ENCODE peak calls at places on chromosomes 4 and X, in ten cellular contexts. Z, U, E, O, N, I, G, H, P and K are unnamed samples.

GRCh38 chr4:98626350-98626749 is 32.1 kb downstream of the TSPAN5 start:
- DNase-seq in O (no peak), U (peak; percentile 25), I (no peak), E (no peak), H (peak; percentile 52), G (no peak), P (peak; percentile 13), N (no peak), Z (no peak), K (no peak)

GRCh38 chrX:74420194-74421035 is 878 bp upstream of the SLC16A2 start:
- DNase-seq in G (peak; percentile 24), E (peak; percentile 64), O (peak; percentile 60), N (peak; percentile 67), U (peak; percentile 78), Z (peak; percentile 75), P (peak; percentile 83), I (no peak), H (peak; percentile 1), K (peak; percentile 56)

GRCh38 chrX:15815779-15816452 is 25.6 kb downstream of the ZRSR2 start:
- DNase-seq in I (peak; percentile 13), P (no peak), G (no peak), Z (no peak), E (no peak), H (no peak), O (peak; percentile 73), U (no peak), N (no peak), K (no peak)

GRCh38 chr4:6892190-6892908 is 17.3 kb upstream of the TBC1D14 start:
- DNase-seq in G (no peak), I (peak; percentile 89), H (no peak), U (peak; percentile 63), N (peak; percentile 43), P (peak; percentile 48), E (peak; percentile 48), Z (peak; percentile 58), O (peak; percentile 60), K (peak; percentile 36)

GRCh38 chr4:8345053-8345945 is 75.7 kb downstream of the HTRA3 start:
- DNase-seq in U (no peak), E (peak; percentile 13), P (no peak), N (no peak), O (no peak), G (no peak), H (no peak), I (no peak), Z (no peak), K (no peak)

GRCh38 chr4:174284181-174284886 is 623 bp downstream of the CEP44 start:
- DNase-seq in U (no peak), H (no peak), G (no peak), I (no peak), P (no peak), Z (no peak), E (no peak), N (no peak), O (peak; percentile 4), K (no peak)

GRCh38 chr4:88137112-88137511 is 21.3 kb downstream of the ABCG2 start:
- DNase-seq in G (no peak), O (no peak), N (no peak), H (no peak), P (no peak), E (no peak), U (no peak), Z (no peak), I (no peak), K (no peak)

GRCh38 chr4:128782875-128783614 is 26.5 kb upstream of the JADE1 start:
- DNase-seq in I (no peak), H (no peak), P (peak; percentile 74), G (no peak), E (no peak), O (no peak), Z (peak; percentile 49), U (no peak), N (peak; percentile 63), K (no peak)

GRCh38 chrX:130224810-130225209 is 43.9 kb downstream of the ZNF280C start:
- DNase-seq in P (no peak), E (no peak), N (no peak), I (no peak), H (no peak), U (no peak), Z (no peak), G (no peak), O (no peak), K (no peak)

GRCh38 chrX:110143454-110144210 is 140.7 kb downstream of the TMEM164 start:
- DNase-seq in E (no peak), P (no peak), I (no peak), O (no peak), U (no peak), H (no peak), N (peak; percentile 21), G (no peak), Z (peak; percentile 20), K (no peak)

GRCh38 chrX:54807524-54808108 is at the start of gene MAGED2:
- DNase-seq in O (peak; percentile 64), G (no peak), E (no peak), I (peak; percentile 25), H (peak; percentile 7), Z (peak; percentile 37), N (peak; percentile 26), U (no peak), P (peak; percentile 38), K (peak; percentile 17)

GRCh38 chr4:6451309-6451708 is 21.1 kb downstream of the PPP2R2C start:
- DNase-seq in I (no peak), U (no peak), H (no peak), P (no peak), O (no peak), Z (no peak), N (no peak), E (no peak), G (no peak), K (no peak)

GRCh38 chrX:118552501-118552900 is 56.9 kb downstream of the DOCK11 start:
- DNase-seq in G (peak; percentile 12), N (peak; percentile 45), U (no peak), Z (no peak), P (no peak), I (no peak), E (no peak), O (no peak), H (no peak), K (no peak)

GRCh38 chrX:107968623-107969022 is 13.5 kb downstream of the TEX13B start:
- DNase-seq in G (no peak), H (no peak), Z (no peak), N (no peak), E (no peak), U (no peak), P (no peak), O (no peak), I (no peak), K (no peak)

GRCh38 chr4:74415602-74416300 is 29.2 kb upstream of the AREG start:
- DNase-seq in G (no peak), O (no peak), E (no peak), H (no peak), I (no peak), U (no peak), N (no peak), Z (no peak), P (no peak), K (no peak)

GRCh38 chrX:12770440-12770839 is 20.8 kb upstream of the PRPS2 start:
- DNase-seq in H (no peak), E (no peak), G (no peak), Z (no peak), N (no peak), I (peak; percentile 20), O (peak; percentile 40), U (no peak), P (no peak), K (no peak)

GRCh38 chr4:128574706-128575105 is 234.8 kb upstream of the JADE1 start:
- DNase-seq in H (no peak), U (peak; percentile 26), Z (peak; percentile 57), E (peak; percentile 85), O (peak; percentile 65), N (peak; percentile 52), G (no peak), I (peak; percentile 79), P (peak; percentile 82), K (peak; percentile 82)

GRCh38 chr4:2101346-2102044 is 42.4 kb downstream of the NAT8L start:
- DNase-seq in U (no peak), Z (no peak), I (no peak), G (no peak), N (no peak), O (no peak), P (no peak), H (peak; percentile 19), E (no peak), K (no peak)

GRCh38 chrX:19857131-19857530 is 30.3 kb downstream of the SH3KBP1 start:
- DNase-seq in U (no peak), N (no peak), H (no peak), E (no peak), G (no peak), O (no peak), I (no peak), Z (no peak), P (no peak), K (no peak)
- H3K4me3 ChIP-seq in U (no peak overlapping the region), N (no peak overlapping the region), H (no peak overlapping the region), E (no peak overlapping the region), G (no peak overlapping the region), O (no peak overlapping the region), I (no peak overlapping the region), Z (no peak overlapping the region), P (no peak overlapping the region), K (no peak overlapping the region)

DNA sequence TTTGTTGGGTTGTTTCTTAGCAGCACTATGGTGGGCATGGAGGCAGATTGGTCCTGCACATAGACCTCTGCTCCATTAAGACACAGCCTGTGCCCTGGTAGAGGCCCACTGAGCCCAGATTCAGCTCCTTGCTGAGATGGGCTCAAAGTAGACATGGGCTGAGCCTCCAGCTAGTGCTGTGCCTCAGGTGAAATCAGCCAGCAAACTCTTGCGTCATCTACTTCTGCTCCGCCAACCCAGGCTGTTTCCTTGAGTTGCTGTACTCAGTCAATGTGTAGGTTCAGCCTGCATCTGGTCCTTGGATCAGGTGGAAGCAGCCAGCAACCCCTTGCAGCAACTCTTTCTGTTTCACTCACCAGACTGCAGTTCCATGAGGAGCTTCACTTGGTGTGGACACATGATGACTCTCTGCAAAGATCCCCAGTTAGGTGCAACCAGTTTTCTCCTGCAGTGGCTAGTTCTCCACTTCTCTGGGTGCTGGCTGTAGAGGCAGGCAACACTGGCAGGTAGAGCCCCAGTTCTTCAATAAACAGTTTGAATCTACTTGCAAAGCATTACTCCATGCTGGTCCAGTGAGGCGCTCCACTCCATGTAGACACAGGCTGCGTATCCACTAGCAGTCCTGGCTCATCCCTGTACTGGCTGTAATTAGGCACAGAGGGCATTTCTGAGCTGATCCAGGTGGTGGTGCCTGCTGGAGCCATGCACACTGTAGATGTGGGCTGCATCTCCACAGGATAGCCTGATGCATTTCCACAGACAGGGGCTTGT is 199.0 kb upstream of the MAMLD1 start:
- DNase-seq in E (no peak), U (no peak), H (no peak), O (no peak), I (no peak), Z (no peak), P (no peak), N (no peak), G (no peak), K (no peak)
- TF ChIP-seq CTCF in E (no peak), U (no peak), H (no peak), O (no peak), I (no peak), Z (no peak), P (no peak), N (no peak), G (no peak), K (no peak)

GRCh38 chrX:10072786-10073568 is 83.8 kb upstream of the CLCN4 start:
- DNase-seq in E (no peak), U (no peak), G (no peak), I (no peak), P (no peak), O (no peak), Z (no peak), N (no peak), H (no peak), K (no peak)
- H3K27ac ChIP-seq in E (no peak overlapping the region), U (no peak overlapping the region), G (no peak overlapping the region), I (no peak overlapping the region), P (no peak overlapping the region), O (no peak overlapping the region), Z (no peak overlapping the region), N (no peak overlapping the region), H (no peak overlapping the region), K (no peak overlapping the region)

GRCh38 chrX:643911-644303 is 13.3 kb downstream of the SHOX start:
- DNase-seq in Z (no peak), O (no peak), E (no peak), H (no peak), G (no peak), I (no peak), U (no peak), N (no peak), P (no peak), K (no peak)
- H3K4me3 ChIP-seq in Z (no peak overlapping the region), O (no peak overlapping the region), E (no peak overlapping the region), H (no peak overlapping the region), G (no peak overlapping the region), I (no peak overlapping the region), U (no peak overlapping the region), N (no peak overlapping the region), P (no peak overlapping the region), K (no peak overlapping the region)